ENCODE peak calls at places on chromosomes 3 and 15, in seven cellular contexts. N is tibial artery, O is tibial nerve, U is GM06990, P is lower leg skin, Q is mucosa of descending colon, D is K562. X is an unnamed sample.

GRCh38 chr3:129278970-129279906 is 568 bp downstream of the HMCES start:
- DNase-seq in P (peak; percentile 24), D (peak; percentile 31), N (no peak), Q (peak; percentile 68), U (peak; percentile 68), O (peak; percentile 24), X (peak; percentile 36)

GRCh38 chr15:63186065-63186464 is 3.3 kb upstream of the RAB8B start:
- DNase-seq in D (no peak), N (no peak), P (no peak), U (no peak), O (no peak), Q (no peak), X (no peak)

GRCh38 chr15:77067691-77068367 is 3.1 kb downstream of the TSPAN3 start:
- DNase-seq in P (no peak), U (peak; percentile 20), D (no peak), N (no peak), O (no peak), Q (no peak), X (no peak)

GRCh38 chr15:80838012-80838411 is 58.8 kb downstream of the CEMIP start:
- DNase-seq in P (no peak), O (no peak), D (no peak), U (no peak), Q (no peak), N (no peak), X (no peak)

GRCh38 chr3:188259611-188260010 is 105.7 kb downstream of the LPP start:
- DNase-seq in N (no peak), O (no peak), P (no peak), U (no peak), D (no peak), Q (no peak), X (no peak)

GRCh38 chr15:43025150-43025549 is 80.7 kb downstream of the UBR1 start:
- DNase-seq in U (no peak), P (no peak), Q (no peak), D (no peak), O (no peak), N (no peak), X (no peak)

GRCh38 chr15:74302821-74303359 is 64.6 kb downstream of the CYP11A1 start:
- DNase-seq in Q (no peak), O (no peak), D (peak; percentile 51), P (no peak), U (no peak), N (no peak), X (peak; percentile 38)

GRCh38 chr3:142779591-142779990 is 55.8 kb downstream of the TRPC1 start:
- DNase-seq in D (no peak), N (no peak), O (no peak), Q (no peak), U (no peak), P (no peak), X (no peak)

GRCh38 chr3:72739521-72740466 is 108.5 kb downstream of the SHQ1 start:
- DNase-seq in U (no peak), Q (no peak), P (no peak), O (no peak), D (peak; percentile 39), N (no peak), X (no peak)

GRCh38 chr3:155704041-155704440 is 40.8 kb downstream of the PLCH1 start:
- DNase-seq in N (no peak), O (peak; percentile 27), P (peak; percentile 16), D (no peak), Q (no peak), U (no peak), X (no peak)

GRCh38 chr15:32908135-32908801 is 190.5 kb downstream of the GREM1 start:
- DNase-seq in D (no peak), P (no peak), Q (no peak), O (no peak), N (no peak), U (peak; percentile 72), X (no peak)

GRCh38 chr3:9884555-9885165 is 4.6 kb upstream of the CIDEC start:
- DNase-seq in Q (no peak), O (peak; percentile 12), D (peak; percentile 86), U (no peak), N (no peak), P (peak; percentile 74), X (no peak)

GRCh38 chr3:187763850-187764648 is 18.8 kb upstream of the BCL6 start:
- DNase-seq in P (peak; percentile 54), N (no peak), U (no peak), Q (no peak), D (no peak), O (no peak), X (no peak)

GRCh38 chr3:147415819-147416218 is 6.7 kb downstream of the ZIC1 start:
- DNase-seq in Q (no peak), O (no peak), U (no peak), D (no peak), N (no peak), P (no peak), X (no peak)

GRCh38 chr15:89753855-89754254 is 2.8 kb upstream of the MESP1 start:
- DNase-seq in D (no peak), P (no peak), U (no peak), O (no peak), Q (no peak), N (no peak), X (no peak)

GRCh38 chr3:156304406-156304805 is 184.0 kb downstream of the KCNAB1 start:
- DNase-seq in N (no peak), Q (no peak), O (no peak), P (no peak), U (no peak), D (no peak), X (no peak)

GRCh38 chr3:38738630-38739395 is 77.2 kb downstream of the SCN10A start:
- DNase-seq in N (peak; percentile 24), U (no peak), P (no peak), D (peak; percentile 68), O (peak; percentile 17), Q (no peak), X (no peak)

GRCh38 chr3:185825639-185826481 is 1.0 kb upstream of the IGF2BP2 start:
- DNase-seq in O (no peak), Q (peak; percentile 81), P (peak; percentile 21), U (peak; percentile 28), D (no peak), N (no peak), X (peak; percentile 90)

GRCh38 chr3:106212658-106213222 is 343.9 kb upstream of the CBLB start:
- DNase-seq in P (no peak), D (no peak), O (no peak), Q (no peak), U (no peak), N (no peak), X (no peak)

GRCh38 chr15:31207246-31207645 is 105.7 kb upstream of the TRPM1 start:
- DNase-seq in P (no peak), Q (no peak), U (no peak), N (no peak), O (no peak), D (no peak), X (no peak)

GRCh38 chr15:32888221-32888761 is 170.5 kb downstream of the GREM1 start:
- DNase-seq in U (no peak), Q (no peak), N (no peak), O (no peak), D (no peak), P (no peak), X (no peak)

GRCh38 chr15:60392601-60392985 is 5.2 kb downstream of the ANXA2 start:
- DNase-seq in P (no peak), O (no peak), Q (no peak), U (peak; percentile 9), N (no peak), D (no peak), X (no peak)

GRCh38 chr15:100278596-100279380 is 63.0 kb downstream of the ADAMTS17 start:
- DNase-seq in Q (no peak), U (no peak), O (no peak), P (no peak), N (no peak), D (no peak), X (peak; percentile 32)

GRCh38 chr3:71062037-71062919 is 521.2 kb downstream of the FOXP1 start:
- DNase-seq in O (no peak), N (no peak), P (no peak), D (no peak), Q (no peak), U (no peak), X (no peak)
- H3K4me3 ChIP-seq in O (peak overlapping the region; percentile 72), N (peak overlapping the region; percentile 77), P (no peak overlapping the region), D (no peak overlapping the region), Q (no peak overlapping the region), U (no peak overlapping the region), X (peak overlapping the region; percentile 70)

DNA sequence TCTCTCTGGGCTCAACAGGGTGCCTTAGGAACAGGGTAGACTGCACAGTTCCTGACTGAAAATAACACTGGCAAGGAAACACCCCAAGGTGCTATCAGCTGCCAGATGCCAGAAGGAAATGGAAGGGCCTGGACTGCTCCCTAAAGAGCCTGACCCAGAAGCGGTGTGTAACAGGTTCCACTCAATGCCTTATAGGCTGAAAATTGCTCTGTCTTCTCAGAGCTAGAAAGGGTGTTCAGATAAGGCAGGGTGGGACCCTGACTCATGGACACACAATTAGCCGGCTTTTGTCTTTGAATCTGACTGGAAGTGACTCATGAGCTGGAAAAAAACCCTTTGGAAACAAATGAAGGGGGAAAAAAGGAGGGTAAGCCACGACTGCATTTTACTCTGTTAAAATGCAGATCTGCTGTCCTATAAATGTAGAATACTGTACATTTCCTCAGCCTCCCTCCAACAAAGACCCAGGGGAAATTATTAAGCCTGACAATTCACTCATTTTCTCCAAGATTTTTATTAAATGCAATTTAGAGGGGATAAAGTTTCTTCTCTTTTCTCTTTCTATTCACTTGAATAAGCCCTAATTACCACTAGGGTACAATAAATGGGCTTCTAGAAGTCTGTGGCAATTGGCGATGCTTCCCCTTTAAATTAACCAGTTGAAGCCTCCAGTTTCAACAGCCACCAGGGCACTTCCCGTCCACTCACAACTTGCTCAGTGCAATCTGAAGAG is 160.2 kb upstream of the TBL1XR1 start:
- DNase-seq in O (no peak), U (no peak), P (no peak), D (peak; percentile 84), N (peak; percentile 40), Q (no peak), X (no peak)
- TF ChIP-seq CTCF in O (no peak), U (no peak), P (no peak), D (no peak), N (no peak), Q (no peak), X (no peak)

DNA sequence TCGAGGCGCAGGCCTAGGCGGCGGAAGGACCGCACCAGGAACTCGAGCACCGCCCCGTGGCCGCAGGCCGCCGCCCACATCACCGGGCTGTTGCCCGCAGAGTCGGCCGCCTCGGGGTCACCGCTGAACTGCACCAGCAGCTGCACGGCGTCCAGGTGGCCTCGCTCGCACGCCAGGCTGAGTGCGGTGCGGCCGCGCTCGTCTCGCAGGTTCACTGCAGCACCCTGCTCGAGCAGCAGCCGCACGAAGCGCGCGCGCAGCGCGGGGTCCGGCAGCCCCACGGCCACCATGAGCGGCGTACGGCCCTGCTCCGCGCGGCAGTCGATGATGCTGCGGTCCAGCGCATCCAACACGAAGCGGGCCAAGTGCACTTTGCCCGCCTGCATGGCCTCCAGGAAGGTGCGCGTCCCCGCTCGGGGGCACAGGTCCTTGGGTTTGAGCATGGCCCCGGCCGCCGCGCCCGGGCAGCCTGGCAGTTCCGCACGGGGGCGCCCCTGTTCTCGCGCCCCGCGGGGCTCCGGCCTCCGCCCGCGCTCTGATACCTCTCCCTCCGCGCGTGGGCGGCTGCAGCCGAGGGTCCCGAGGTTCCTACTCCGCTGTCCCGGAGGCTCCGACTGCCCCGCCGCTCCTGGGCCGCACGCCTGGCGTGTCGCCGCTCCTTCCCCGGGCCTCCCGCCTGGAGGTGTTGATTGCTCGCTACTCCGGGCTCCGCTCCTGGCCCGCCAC is 557 bp downstream of the ANKRD63 start:
- DNase-seq in O (no peak), D (peak; percentile 80), U (peak; percentile 63), N (no peak), Q (peak; percentile 74), P (no peak), X (peak; percentile 65)
- H3K4me3 ChIP-seq in O (peak overlapping the region; percentile 20), D (peak overlapping the region; percentile 58), U (peak overlapping the region; percentile 57), N (peak overlapping the region; percentile 38), Q (no peak overlapping the region), P (peak overlapping the region; percentile 12), X (no peak overlapping the region)

GRCh38 chr3:126490619-126491018 is 14.9 kb upstream of the ZXDC start:
- DNase-seq in P (no peak), U (no peak), D (peak; percentile 29), N (no peak), O (no peak), Q (no peak), X (no peak)
- TF ChIP-seq CTCF in P (no peak), U (no peak), D (peak; percentile 53), N (no peak), O (no peak), Q (no peak), X (no peak)